ENCODE peak calls at places on chromosomes 6 and 20, in six cellular contexts. One of them, this sample, is unnamed.

GRCh38 chr6:44486002-44486421 is 98.5 kb downstream of the CDC5L start:
- DNase-seq in GM12878: no peak
- DNase-seq in HepG2: no peak
- DNase-seq in endothelial cell of umbilical vein: no peak
- DNase-seq in K562: no peak
- DNase-seq in A549: no peak
- DNase-seq in this sample: no peak

GRCh38 chr6:44115866-44116265 is 11.4 kb downstream of the MRPL14 start:
- DNase-seq in endothelial cell of umbilical vein: peak
- DNase-seq in HepG2: no peak
- DNase-seq in GM12878: no peak
- DNase-seq in K562: no peak
- DNase-seq in A549: no peak
- DNase-seq in this sample: no peak

GRCh38 chr6:66183982-66184555 is 477.0 kb upstream of the EYS start:
- DNase-seq in endothelial cell of umbilical vein: no peak
- DNase-seq in GM12878: no peak
- DNase-seq in A549: no peak
- DNase-seq in HepG2: no peak
- DNase-seq in K562: no peak
- DNase-seq in this sample: no peak

GRCh38 chr6:82959385-82959941 is 106.2 kb downstream of the UBE3D start:
- DNase-seq in A549: no peak
- DNase-seq in GM12878: no peak
- DNase-seq in HepG2: no peak
- DNase-seq in endothelial cell of umbilical vein: no peak
- DNase-seq in K562: no peak
- DNase-seq in this sample: no peak

GRCh38 chr6:140427842-140428241 is 1053.4 kb upstream of the CITED2 start:
- DNase-seq in K562: peak
- DNase-seq in A549: peak
- DNase-seq in endothelial cell of umbilical vein: no peak
- DNase-seq in GM12878: no peak
- DNase-seq in HepG2: peak
- DNase-seq in this sample: peak

GRCh38 chr6:96450760-96451116 is 70.9 kb upstream of the UFL1 start:
- DNase-seq in HepG2: no peak
- DNase-seq in K562: no peak
- DNase-seq in A549: no peak
- DNase-seq in GM12878: no peak
- DNase-seq in endothelial cell of umbilical vein: no peak
- DNase-seq in this sample: no peak

GRCh38 chr6:170137911-170138910 is 152.7 kb downstream of the DLL1 start:
- DNase-seq in K562: no peak
- DNase-seq in A549: no peak
- DNase-seq in GM12878: no peak
- DNase-seq in HepG2: no peak
- DNase-seq in endothelial cell of umbilical vein: no peak
- DNase-seq in this sample: no peak

GRCh38 chr20:17943343-17943742 is 25.3 kb downstream of the SNX5 start:
- DNase-seq in GM12878: no peak
- DNase-seq in endothelial cell of umbilical vein: no peak
- DNase-seq in HepG2: no peak
- DNase-seq in A549: no peak
- DNase-seq in K562: no peak
- DNase-seq in this sample: no peak

GRCh38 chr20:37846573-37846972 is 56.4 kb upstream of the VSTM2L start:
- DNase-seq in endothelial cell of umbilical vein: no peak
- DNase-seq in A549: no peak
- DNase-seq in K562: peak
- DNase-seq in GM12878: no peak
- DNase-seq in HepG2: no peak
- DNase-seq in this sample: no peak

GRCh38 chr6:97025088-97025487 is 100.6 kb downstream of the KLHL32 start:
- DNase-seq in K562: no peak
- DNase-seq in endothelial cell of umbilical vein: no peak
- DNase-seq in HepG2: no peak
- DNase-seq in A549: no peak
- DNase-seq in GM12878: no peak
- DNase-seq in this sample: no peak

GRCh38 chr6:84052204-84052882 is 18.8 kb downstream of the MRAP2 start:
- DNase-seq in GM12878: no peak
- DNase-seq in K562: peak
- DNase-seq in endothelial cell of umbilical vein: peak
- DNase-seq in A549: no peak
- DNase-seq in HepG2: peak
- DNase-seq in this sample: peak

GRCh38 chr6:161088676-161089328 is 97.2 kb downstream of the MAP3K4 start:
- DNase-seq in K562: no peak
- DNase-seq in endothelial cell of umbilical vein: peak
- DNase-seq in A549: no peak
- DNase-seq in HepG2: no peak
- DNase-seq in GM12878: no peak
- DNase-seq in this sample: peak

GRCh38 chr6:125945378-125946141 is 11.0 kb upstream of the HINT3 start:
- DNase-seq in A549: peak
- DNase-seq in K562: peak
- DNase-seq in GM12878: no peak
- DNase-seq in HepG2: peak
- DNase-seq in endothelial cell of umbilical vein: peak
- DNase-seq in this sample: peak

DNA sequence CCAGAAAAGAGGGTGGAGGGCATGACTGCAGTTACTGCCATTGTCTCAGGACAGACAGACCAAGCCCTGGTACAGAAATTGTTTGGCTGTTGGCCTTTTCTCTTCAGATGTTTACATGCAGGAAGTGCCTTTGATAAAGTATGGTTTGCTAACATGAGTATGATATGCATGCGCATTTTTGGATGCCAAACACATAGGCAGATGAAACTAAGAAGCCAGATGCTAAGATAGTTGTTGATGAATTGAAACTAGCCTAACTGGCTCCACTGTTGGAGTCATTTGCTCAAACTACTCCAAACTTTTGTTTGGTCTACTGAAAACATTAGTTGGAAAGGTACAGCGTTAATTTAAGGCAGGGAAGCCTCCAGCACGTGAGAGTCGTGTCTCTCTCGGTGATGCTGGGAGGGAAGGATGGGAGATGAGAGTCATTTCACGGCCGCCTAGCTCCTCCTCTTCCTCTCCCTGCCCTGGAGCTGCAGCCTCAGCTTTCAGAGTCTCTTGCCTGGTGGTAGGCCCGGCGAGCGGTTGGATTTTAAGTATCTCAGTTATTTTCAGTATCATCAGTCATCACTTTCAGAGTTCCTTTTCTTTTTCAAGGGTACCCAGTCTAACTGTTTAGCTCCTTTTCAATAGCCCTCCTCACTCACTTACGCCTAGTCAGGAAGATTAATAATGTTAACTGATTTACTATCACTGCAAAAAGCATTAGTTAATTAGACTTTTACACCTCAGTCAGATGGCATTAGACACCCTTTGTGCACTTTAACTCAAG is 29.8 kb downstream of the RREB1 start:
- DNase-seq in HepG2: no peak
- DNase-seq in GM12878: no peak
- DNase-seq in endothelial cell of umbilical vein: peak
- DNase-seq in K562: peak
- DNase-seq in A549: peak
- DNase-seq in this sample: peak
- TF ChIP-seq MYC in HepG2: no peak
- TF ChIP-seq MYC in GM12878: no peak
- TF ChIP-seq MYC in endothelial cell of umbilical vein: no peak
- TF ChIP-seq MYC in K562: peak
- TF ChIP-seq MYC in A549: no peak
- TF ChIP-seq MYC in this sample: peak

GRCh38 chr20:39659010-39659409 is 696.9 kb downstream of the DHX35 start:
- DNase-seq in HepG2: no peak
- DNase-seq in GM12878: no peak
- DNase-seq in endothelial cell of umbilical vein: no peak
- DNase-seq in K562: no peak
- DNase-seq in A549: no peak
- DNase-seq in this sample: no peak
- TF ChIP-seq CTCF in HepG2: no peak
- TF ChIP-seq CTCF in GM12878: no peak
- TF ChIP-seq CTCF in endothelial cell of umbilical vein: no peak
- TF ChIP-seq CTCF in K562: no peak
- TF ChIP-seq CTCF in A549: no peak
- TF ChIP-seq CTCF in this sample: no peak

DNA sequence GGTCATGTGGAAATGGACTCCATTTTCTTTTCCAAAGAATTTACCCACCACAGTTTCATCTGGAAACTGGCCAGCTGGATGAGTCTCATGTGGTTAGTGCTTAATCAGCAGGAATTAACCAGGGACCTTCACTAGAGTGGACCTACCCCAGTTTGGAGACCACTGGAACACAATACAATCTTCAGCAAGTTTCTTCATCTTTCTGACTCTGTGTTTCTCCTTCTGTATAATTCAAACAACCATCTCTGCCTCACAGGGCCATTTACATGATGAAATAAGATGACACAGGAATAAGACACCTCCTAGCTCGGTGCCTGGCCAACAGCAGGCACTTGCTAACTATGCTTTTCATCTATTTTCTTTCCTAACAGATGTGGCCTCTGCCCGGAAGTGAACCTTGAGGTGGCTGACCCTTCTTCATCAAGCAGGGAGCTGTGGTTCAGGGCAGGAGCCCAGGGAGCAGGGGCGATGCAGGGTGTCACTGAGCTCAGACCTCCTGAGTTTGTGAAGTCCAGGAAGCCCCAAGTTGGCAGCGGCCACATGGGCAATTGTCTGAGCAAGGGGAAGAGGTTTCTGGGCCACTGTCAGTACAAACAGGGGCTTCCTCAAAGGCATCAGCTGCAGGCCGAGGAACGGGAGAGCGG is 98.8 kb downstream of the SOD2 start:
- DNase-seq in endothelial cell of umbilical vein: no peak
- DNase-seq in HepG2: no peak
- DNase-seq in GM12878: no peak
- DNase-seq in A549: no peak
- DNase-seq in K562: no peak
- DNase-seq in this sample: no peak
- TF ChIP-seq MYC in endothelial cell of umbilical vein: no peak
- TF ChIP-seq MYC in HepG2: no peak
- TF ChIP-seq MYC in GM12878: no peak
- TF ChIP-seq MYC in A549: no peak
- TF ChIP-seq MYC in K562: no peak
- TF ChIP-seq MYC in this sample: no peak

DNA sequence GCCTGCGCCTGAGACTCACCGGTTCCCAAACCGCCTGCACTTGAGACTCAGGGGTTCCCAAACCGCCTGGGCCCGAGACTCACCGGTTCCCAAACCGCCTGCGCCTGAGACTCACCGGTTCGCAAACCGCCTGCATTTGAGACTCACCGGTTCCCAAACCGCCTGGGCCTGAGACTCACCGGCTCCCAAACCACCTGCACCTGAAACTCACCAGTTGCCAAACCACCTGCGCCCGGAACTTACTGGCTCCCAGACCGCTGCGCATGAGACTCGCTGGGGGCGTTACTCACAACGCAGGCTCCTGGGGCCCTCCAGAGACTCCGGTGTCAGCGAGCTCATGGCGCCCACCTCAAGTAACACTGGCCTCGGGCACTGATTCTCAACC is 90.2 kb downstream of the DACT2 start:
- DNase-seq in A549: no peak
- DNase-seq in K562: no peak
- DNase-seq in HepG2: no peak
- DNase-seq in endothelial cell of umbilical vein: no peak
- DNase-seq in GM12878: no peak
- DNase-seq in this sample: no peak
- TF ChIP-seq CTCF in A549: no peak
- TF ChIP-seq CTCF in K562: no peak
- TF ChIP-seq CTCF in HepG2: no peak
- TF ChIP-seq CTCF in endothelial cell of umbilical vein: no peak
- TF ChIP-seq CTCF in GM12878: no peak
- TF ChIP-seq CTCF in this sample: no peak